ENCODE peak calls at places on chromosomes 4 and X, in five cellular contexts. One of them, this sample, is unnamed.

GRCh38 chr4:74661427-74662171 is 132.7 kb downstream of the BTC start:
- DNase-seq in IMR-90: peak; percentile 35
- DNase-seq in right lobe of liver: no peak
- DNase-seq in suprapubic skin: no peak
- DNase-seq in stomach: no peak
- DNase-seq in this sample: no peak

GRCh38 chr4:102094474-102094873 is 250.8 kb downstream of the SLC39A8 start:
- DNase-seq in IMR-90: no peak
- DNase-seq in right lobe of liver: no peak
- DNase-seq in suprapubic skin: no peak
- DNase-seq in stomach: no peak
- DNase-seq in this sample: no peak

GRCh38 chrX:31213941-31214340 is 142.1 kb upstream of the FTHL17 start:
- DNase-seq in IMR-90: peak; percentile 19
- DNase-seq in right lobe of liver: no peak
- DNase-seq in suprapubic skin: no peak
- DNase-seq in stomach: no peak
- DNase-seq in this sample: no peak

GRCh38 chrX:69142688-69143239 is 22.5 kb downstream of the PJA1 start:
- DNase-seq in IMR-90: no peak
- DNase-seq in right lobe of liver: no peak
- DNase-seq in suprapubic skin: no peak
- DNase-seq in stomach: no peak
- DNase-seq in this sample: no peak

GRCh38 chrX:116238093-116238492 is 67.5 kb downstream of the AGTR2 start:
- DNase-seq in IMR-90: no peak
- DNase-seq in right lobe of liver: no peak
- DNase-seq in suprapubic skin: no peak
- DNase-seq in stomach: no peak
- DNase-seq in this sample: no peak

GRCh38 chr4:126991965-126992364 is 640.8 kb upstream of the INTU start:
- DNase-seq in IMR-90: peak; percentile 47
- DNase-seq in right lobe of liver: no peak
- DNase-seq in suprapubic skin: no peak
- DNase-seq in stomach: no peak
- DNase-seq in this sample: no peak

GRCh38 chr4:136680271-136680670 is 852.0 kb downstream of the PCDH18 start:
- DNase-seq in IMR-90: peak; percentile 9
- DNase-seq in right lobe of liver: no peak
- DNase-seq in suprapubic skin: no peak
- DNase-seq in stomach: no peak
- DNase-seq in this sample: no peak

GRCh38 chr4:99413160-99413559 is 22.0 kb downstream of the ADH7 start:
- DNase-seq in IMR-90: no peak
- DNase-seq in right lobe of liver: no peak
- DNase-seq in suprapubic skin: no peak
- DNase-seq in stomach: no peak
- DNase-seq in this sample: no peak

GRCh38 chr4:86174496-86174895 is 185.4 kb downstream of the MAPK10 start:
- DNase-seq in IMR-90: no peak
- DNase-seq in right lobe of liver: no peak
- DNase-seq in suprapubic skin: no peak
- DNase-seq in stomach: no peak
- DNase-seq in this sample: no peak

GRCh38 chr4:115851918-115852766 is 738.7 kb upstream of the NDST4 start:
- DNase-seq in IMR-90: no peak
- DNase-seq in right lobe of liver: peak; percentile 32
- DNase-seq in suprapubic skin: peak; percentile 52
- DNase-seq in stomach: peak; percentile 67
- DNase-seq in this sample: no peak

GRCh38 chr4:151901631-151902030 is 140.8 kb upstream of the GATB start:
- DNase-seq in IMR-90: no peak
- DNase-seq in right lobe of liver: no peak
- DNase-seq in suprapubic skin: no peak
- DNase-seq in stomach: no peak
- DNase-seq in this sample: no peak

GRCh38 chrX:1679238-1679637 is 64.4 kb downstream of the ASMT start:
- DNase-seq in IMR-90: no peak
- DNase-seq in right lobe of liver: no peak
- DNase-seq in suprapubic skin: no peak
- DNase-seq in stomach: no peak
- DNase-seq in this sample: no peak

GRCh38 chr4:40425799-40426574 is 90.9 kb downstream of the CHRNA9 start:
- DNase-seq in IMR-90: no peak
- DNase-seq in right lobe of liver: no peak
- DNase-seq in suprapubic skin: no peak
- DNase-seq in stomach: no peak
- DNase-seq in this sample: no peak

GRCh38 chr4:101217353-101218031 is 129.8 kb downstream of the PPP3CA start:
- DNase-seq in IMR-90: peak; percentile 22
- DNase-seq in right lobe of liver: no peak
- DNase-seq in suprapubic skin: no peak
- DNase-seq in stomach: no peak
- DNase-seq in this sample: no peak

GRCh38 chrX:111411591-111412371 is at the start of gene DCX:
- DNase-seq in IMR-90: no peak
- DNase-seq in right lobe of liver: no peak
- DNase-seq in suprapubic skin: no peak
- DNase-seq in stomach: no peak
- DNase-seq in this sample: no peak

GRCh38 chrX:149527705-149528104 is 13.1 kb upstream of the EOLA1 start:
- DNase-seq in IMR-90: peak; percentile 28
- DNase-seq in right lobe of liver: no peak
- DNase-seq in suprapubic skin: no peak
- DNase-seq in stomach: no peak
- DNase-seq in this sample: no peak

GRCh38 chr4:141502755-141503154 is 133.6 kb upstream of the IL15 start:
- DNase-seq in IMR-90: no peak
- DNase-seq in right lobe of liver: no peak
- DNase-seq in suprapubic skin: no peak
- DNase-seq in stomach: no peak
- DNase-seq in this sample: no peak

GRCh38 chr4:73726000-73726399 is 14.4 kb upstream of the CXCL8 start:
- DNase-seq in IMR-90: peak; percentile 93
- DNase-seq in right lobe of liver: no peak
- DNase-seq in suprapubic skin: no peak
- DNase-seq in stomach: no peak
- DNase-seq in this sample: no peak

GRCh38 chr4:114694770-114695169 is 96.2 kb downstream of the UGT8 start:
- DNase-seq in IMR-90: peak; percentile 28
- DNase-seq in right lobe of liver: no peak
- DNase-seq in suprapubic skin: no peak
- DNase-seq in stomach: no peak
- DNase-seq in this sample: no peak

GRCh38 chr4:139917896-139918295 is 236.1 kb downstream of the MAML3 start:
- DNase-seq in IMR-90: no peak
- DNase-seq in right lobe of liver: no peak
- DNase-seq in suprapubic skin: no peak
- DNase-seq in stomach: no peak
- DNase-seq in this sample: no peak

GRCh38 chr4:139920552-139920951 is 233.4 kb downstream of the MAML3 start:
- DNase-seq in IMR-90: no peak
- DNase-seq in right lobe of liver: no peak
- DNase-seq in suprapubic skin: no peak
- DNase-seq in stomach: no peak
- DNase-seq in this sample: no peak

GRCh38 chr4:139919513-139919912 is 234.5 kb downstream of the MAML3 start:
- DNase-seq in IMR-90: peak; percentile 65
- DNase-seq in right lobe of liver: no peak
- DNase-seq in suprapubic skin: no peak
- DNase-seq in stomach: no peak
- DNase-seq in this sample: no peak

GRCh38 chr4:139918591-139918990 is 235.4 kb downstream of the MAML3 start:
- DNase-seq in IMR-90: peak; percentile 63
- DNase-seq in right lobe of liver: no peak
- DNase-seq in suprapubic skin: no peak
- DNase-seq in stomach: no peak
- DNase-seq in this sample: no peak

GRCh38 chr4:139918994-139919393 is 235.0 kb downstream of the MAML3 start:
- DNase-seq in IMR-90: no peak
- DNase-seq in right lobe of liver: no peak
- DNase-seq in suprapubic skin: no peak
- DNase-seq in stomach: no peak
- DNase-seq in this sample: no peak
- H3K27ac ChIP-seq in IMR-90: no peak overlapping the region
- H3K27ac ChIP-seq in right lobe of liver: peak overlapping the region; percentile 49
- H3K27ac ChIP-seq in suprapubic skin: peak overlapping the region; percentile 42
- H3K27ac ChIP-seq in stomach: peak overlapping the region; percentile 80
- H3K27ac ChIP-seq in this sample: peak overlapping the region; percentile 8

GRCh38 chr4:121712001-121712655 is 15.3 kb upstream of the ANXA5 start:
- DNase-seq in IMR-90: no peak
- DNase-seq in right lobe of liver: no peak
- DNase-seq in suprapubic skin: no peak
- DNase-seq in stomach: no peak
- DNase-seq in this sample: no peak

GRCh38 chr4:121714548-121714947 is 17.8 kb upstream of the ANXA5 start:
- DNase-seq in IMR-90: no peak
- DNase-seq in right lobe of liver: no peak
- DNase-seq in suprapubic skin: no peak
- DNase-seq in stomach: no peak
- DNase-seq in this sample: no peak

GRCh38 chr4:121709766-121710405 is 13.1 kb upstream of the ANXA5 start:
- DNase-seq in IMR-90: no peak
- DNase-seq in right lobe of liver: no peak
- DNase-seq in suprapubic skin: no peak
- DNase-seq in stomach: no peak
- DNase-seq in this sample: no peak

GRCh38 chr4:121712783-121713182 is 16.0 kb upstream of the ANXA5 start:
- DNase-seq in IMR-90: no peak
- DNase-seq in right lobe of liver: no peak
- DNase-seq in suprapubic skin: no peak
- DNase-seq in stomach: no peak
- DNase-seq in this sample: no peak

DNA sequence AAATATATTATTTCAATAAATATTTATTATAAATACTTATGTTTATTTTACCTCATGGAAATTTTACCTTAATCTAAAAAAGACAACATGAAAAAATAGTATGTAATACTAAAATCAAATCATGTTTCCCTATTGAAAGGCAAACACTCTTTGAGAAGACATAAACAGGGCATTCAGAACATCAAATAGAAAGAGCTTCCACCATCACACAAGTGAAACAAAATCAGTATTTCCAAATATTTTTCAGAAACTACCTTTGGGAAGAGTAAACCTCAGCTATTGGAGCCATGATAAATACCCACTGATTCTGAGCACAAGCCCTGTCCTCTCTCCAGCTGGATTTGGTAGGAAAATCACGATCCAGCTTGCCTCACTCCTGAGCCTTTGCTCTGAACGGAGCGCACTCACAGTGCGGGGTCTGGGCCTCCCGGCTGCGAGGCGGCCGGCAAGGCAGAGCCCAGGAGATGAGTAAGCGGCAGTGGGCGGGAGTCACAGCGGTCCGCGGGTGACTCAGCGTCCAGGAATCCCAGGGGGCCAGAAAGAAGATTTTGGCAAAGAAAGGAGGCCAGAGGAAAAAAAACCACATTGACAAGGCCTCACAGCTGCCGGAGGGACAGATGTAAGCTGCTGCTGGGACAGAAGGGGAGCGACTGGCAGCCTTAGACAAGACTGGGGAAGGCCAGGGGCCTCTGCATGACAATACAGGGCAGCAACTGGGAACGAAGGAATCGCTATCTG is 14.7 kb upstream of the ANXA5 start:
- DNase-seq in IMR-90: peak; percentile 97
- DNase-seq in right lobe of liver: peak; percentile 76
- DNase-seq in suprapubic skin: peak; percentile 88
- DNase-seq in stomach: peak; percentile 57
- DNase-seq in this sample: peak; percentile 63
- TF ChIP-seq POLR2A in IMR-90: peak; percentile 93
- TF ChIP-seq POLR2A in right lobe of liver: peak; percentile 29
- TF ChIP-seq POLR2A in suprapubic skin: no peak
- TF ChIP-seq POLR2A in stomach: no peak
- TF ChIP-seq POLR2A in this sample: no peak

DNA sequence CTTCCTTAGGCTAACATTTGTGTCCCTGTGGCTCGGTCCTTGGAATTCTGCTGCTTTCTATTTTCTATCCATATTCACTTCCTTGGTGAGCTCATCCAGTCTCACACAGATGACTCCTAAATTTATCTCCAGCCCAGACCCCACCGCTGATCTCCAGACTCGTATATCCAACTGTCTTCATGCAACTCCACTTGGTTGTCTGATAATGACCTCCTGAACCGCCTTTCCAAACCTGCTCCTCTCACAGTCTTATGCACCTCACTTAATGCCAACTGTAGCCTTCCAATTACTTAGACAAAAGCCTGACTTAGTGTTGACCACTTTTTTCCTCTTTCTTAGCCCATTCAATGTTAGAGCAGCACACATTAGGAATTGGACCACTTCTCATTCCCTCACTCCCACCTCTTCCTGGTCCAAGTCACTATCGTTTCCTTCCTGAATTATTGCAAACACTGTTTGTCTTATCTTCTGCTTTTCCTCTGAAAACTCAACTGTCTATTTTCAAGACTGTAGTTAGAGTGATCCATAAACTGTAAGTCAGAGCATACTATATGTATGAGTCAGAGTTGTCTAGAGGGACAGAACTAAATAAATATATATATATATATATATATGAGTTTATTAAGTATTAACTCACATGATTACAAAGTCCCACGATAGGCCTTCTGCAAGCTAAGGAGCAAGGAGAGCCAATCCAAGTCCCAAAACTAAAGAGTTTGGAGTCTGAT is 292.5 kb downstream of the UNC5C start:
- DNase-seq in IMR-90: peak; percentile 48
- DNase-seq in right lobe of liver: no peak
- DNase-seq in suprapubic skin: no peak
- DNase-seq in stomach: no peak
- DNase-seq in this sample: no peak
- H3K27ac ChIP-seq in IMR-90: no peak overlapping the region
- H3K27ac ChIP-seq in right lobe of liver: no peak overlapping the region
- H3K27ac ChIP-seq in suprapubic skin: no peak overlapping the region
- H3K27ac ChIP-seq in stomach: no peak overlapping the region
- H3K27ac ChIP-seq in this sample: no peak overlapping the region

DNA sequence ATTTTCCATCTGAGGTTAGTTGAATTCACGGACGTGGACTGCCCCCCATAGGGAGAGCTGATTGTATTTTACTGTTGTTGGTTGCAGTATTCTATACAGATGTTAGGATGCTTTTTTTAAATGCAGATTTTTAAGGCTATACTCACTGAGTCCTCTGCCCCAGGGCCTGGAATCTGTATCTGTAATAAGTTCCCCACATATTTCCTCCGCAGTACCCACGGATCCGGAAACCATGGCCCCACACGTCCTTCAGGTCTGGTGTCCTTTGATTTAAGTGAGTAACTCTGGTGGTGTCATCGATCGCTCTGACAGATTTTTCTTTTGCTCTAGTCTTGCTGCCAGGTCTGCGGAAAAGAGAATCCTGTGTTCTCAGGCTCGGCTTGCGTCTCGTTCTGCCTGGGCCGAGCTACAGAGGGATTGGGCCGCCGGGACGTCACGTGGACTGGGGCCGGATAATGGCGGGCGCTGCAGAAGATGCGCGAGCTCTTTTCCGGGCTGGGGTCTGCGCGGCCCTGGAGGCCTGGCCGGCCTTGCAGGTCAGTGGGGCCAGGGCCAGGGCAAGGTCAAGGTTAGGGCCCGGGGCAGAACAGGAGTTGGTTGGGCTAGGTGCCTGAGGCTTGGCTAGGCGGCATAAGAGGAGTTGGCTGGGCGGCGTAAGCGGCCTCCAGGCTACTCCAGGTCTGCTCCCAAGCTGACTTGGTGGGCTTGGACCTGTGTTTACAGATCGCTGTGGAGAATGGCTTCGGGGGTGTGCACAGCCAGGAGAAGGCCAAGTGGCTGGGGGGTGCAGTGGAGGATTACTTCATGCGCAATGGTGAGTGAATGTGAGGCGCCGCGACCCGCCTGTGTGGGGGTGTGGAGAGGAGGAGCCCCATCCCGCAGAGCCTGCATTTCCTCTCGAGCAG is at the start of gene TSR2:
- DNase-seq in IMR-90: peak; percentile 87
- DNase-seq in right lobe of liver: peak; percentile 75
- DNase-seq in suprapubic skin: peak; percentile 86
- DNase-seq in stomach: peak; percentile 82
- DNase-seq in this sample: peak; percentile 79
- TF ChIP-seq POLR2A in IMR-90: no peak
- TF ChIP-seq POLR2A in right lobe of liver: peak; percentile 31
- TF ChIP-seq POLR2A in suprapubic skin: no peak
- TF ChIP-seq POLR2A in stomach: peak; percentile 18
- TF ChIP-seq POLR2A in this sample: peak; percentile 26

This sample was measured in Peyer's patch.